ENCODE peak calls at places on chromosomes 13 and 19, in five cellular contexts. I is body of pancreas, C is bronchial epithelial cell, B is spleen, E is AG10803. G is an unnamed sample.

GRCh38 chr13:43848250-43848649 is 31.3 kb downstream of the CCDC122 start:
- DNase-seq in I (no peak), C (peak), B (no peak), E (peak), G (peak)

GRCh38 chr19:33191501-33191900 is 2.6 kb upstream of the LRP3 start:
- DNase-seq in I (no peak), C (no peak), B (peak), E (no peak), G (no peak)

GRCh38 chr13:31476266-31476665 is 263.1 kb upstream of the RXFP2 start:
- DNase-seq in I (no peak), C (no peak), B (no peak), E (peak), G (peak)

GRCh38 chr13:28421674-28422410 is 73.1 kb downstream of the FLT1 start:
- DNase-seq in I (no peak), C (no peak), B (no peak), E (no peak), G (no peak)

GRCh38 chr13:109784590-109785140 is 1.7 kb downstream of the IRS2 start:
- DNase-seq in I (peak), C (no peak), B (peak), E (peak), G (peak)

GRCh38 chr19:39160889-39161672 is 35.5 kb downstream of the PAK4 start:
- DNase-seq in I (no peak), C (peak), B (peak), E (peak), G (no peak)

GRCh38 chr13:111398196-111398595 is 77.8 kb downstream of the TEX29 start:
- DNase-seq in I (no peak), C (no peak), B (peak), E (no peak), G (no peak)

GRCh38 chr13:75195479-75196111 is 286.4 kb downstream of the TBC1D4 start:
- DNase-seq in I (no peak), C (no peak), B (no peak), E (no peak), G (peak)

GRCh38 chr19:8401981-8402411 is 11.1 kb upstream of the MARCHF2 start:
- DNase-seq in I (no peak), C (no peak), B (no peak), E (no peak), G (no peak)

GRCh38 chr13:33639158-33639557 is 178.8 kb upstream of the RFC3 start:
- DNase-seq in I (no peak), C (peak), B (no peak), E (peak), G (peak)

GRCh38 chr13:108902557-108903155 is 273.2 kb downstream of the MYO16 start:
- DNase-seq in I (no peak), C (peak), B (no peak), E (no peak), G (peak)

GRCh38 chr13:53250272-53250875 is 221.8 kb downstream of the OLFM4 start:
- DNase-seq in I (peak), C (peak), B (no peak), E (peak), G (peak)

GRCh38 chr13:77349365-77349764 is 22.5 kb upstream of the MYCBP2 start:
- DNase-seq in I (no peak), C (no peak), B (no peak), E (no peak), G (no peak)

GRCh38 chr19:41420101-41420880 is 6.9 kb downstream of the B3GNT8 start:
- DNase-seq in I (no peak), C (no peak), B (no peak), E (no peak), G (no peak)

GRCh38 chr19:42184401-42184861 is 33.0 kb downstream of the DEDD2 start:
- DNase-seq in I (peak), C (peak), B (peak), E (peak), G (peak)

GRCh38 chr19:48928164-48929005 is 5.1 kb upstream of the DHDH start:
- DNase-seq in I (no peak), C (peak), B (no peak), E (no peak), G (no peak)

GRCh38 chr13:98419786-98420559 is 156.9 kb downstream of the STK24 start:
- DNase-seq in I (peak), C (no peak), B (no peak), E (no peak), G (no peak)

GRCh38 chr13:50991624-50992610 is 82.3 kb downstream of the RNASEH2B start:
- DNase-seq in I (no peak), C (no peak), B (no peak), E (no peak), G (no peak)

GRCh38 chr19:45391346-45391745 is 13.5 kb downstream of the PPP1R13L start:
- DNase-seq in I (no peak), C (no peak), B (no peak), E (no peak), G (peak)

GRCh38 chr13:112679381-112679780 is 10.5 kb upstream of the ATP11A start:
- DNase-seq in I (no peak), C (no peak), B (no peak), E (no peak), G (no peak)

GRCh38 chr19:12838182-12838890 is at the start of gene MAST1:
- DNase-seq in I (peak), C (no peak), B (peak), E (no peak), G (no peak)

GRCh38 chr13:25046985-25047660 is 48.8 kb upstream of the PABPC3 start:
- DNase-seq in I (no peak), C (peak), B (peak), E (peak), G (peak)

GRCh38 chr13:36345438-36346221 is 564 bp downstream of the SPART start:
- DNase-seq in I (peak), C (peak), B (peak), E (peak), G (peak)

GRCh38 chr13:106535552-106536243 is at the start of gene EFNB2:
- DNase-seq in I (peak), C (peak), B (peak), E (peak), G (peak)

DNA sequence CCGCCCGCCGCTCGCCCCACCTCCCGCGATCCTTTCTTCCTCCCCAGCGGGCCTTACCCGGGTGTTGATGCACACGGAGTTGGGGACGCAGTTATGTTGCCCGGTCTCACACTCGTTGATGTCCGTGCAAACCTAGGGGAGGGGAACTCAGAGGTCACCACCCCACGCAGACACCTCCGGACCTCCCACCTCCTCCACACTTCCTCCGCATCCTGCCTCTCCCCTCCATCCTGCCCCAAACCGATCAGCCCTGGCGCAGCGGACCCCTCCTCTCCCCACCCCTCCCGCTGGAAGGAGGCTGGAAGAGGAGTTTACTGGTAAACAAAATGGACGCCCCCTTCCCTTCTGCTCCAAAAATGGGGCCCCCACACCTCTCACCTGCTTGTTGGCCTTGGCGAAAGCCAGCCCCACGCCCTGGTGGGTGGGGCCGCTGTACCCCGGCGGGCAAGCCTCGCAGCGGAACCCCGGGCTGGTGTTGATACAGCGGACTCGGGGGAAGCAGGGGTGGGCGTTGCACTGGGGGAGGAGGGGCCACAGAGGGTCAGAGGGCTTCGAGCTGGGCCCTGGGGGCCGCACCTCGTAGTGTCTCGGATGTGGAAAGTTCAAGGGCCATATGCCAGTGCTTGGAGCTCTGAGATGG is 2.2 kb downstream of the COMP start:
- DNase-seq in I (no peak), C (no peak), B (no peak), E (no peak), G (no peak)
- H3K4me3 ChIP-seq in I (no peak), C (no peak), B (peak), E (no peak), G (no peak)

GRCh38 chr19:1035998-1036621 is 3.8 kb upstream of the ABCA7 start:
- DNase-seq in I (no peak), C (no peak), B (peak), E (no peak), G (no peak)
- TF ChIP-seq CTCF in I (no peak), C (no peak), B (no peak), E (peak), G (peak)

GRCh38 chr13:39596685-39597084 is 6.3 kb downstream of the LHFPL6 start:
- DNase-seq in I (no peak), C (no peak), B (no peak), E (no peak), G (no peak)
- H3K4me3 ChIP-seq in I (no peak), C (no peak), B (no peak), E (no peak), G (no peak)

DNA sequence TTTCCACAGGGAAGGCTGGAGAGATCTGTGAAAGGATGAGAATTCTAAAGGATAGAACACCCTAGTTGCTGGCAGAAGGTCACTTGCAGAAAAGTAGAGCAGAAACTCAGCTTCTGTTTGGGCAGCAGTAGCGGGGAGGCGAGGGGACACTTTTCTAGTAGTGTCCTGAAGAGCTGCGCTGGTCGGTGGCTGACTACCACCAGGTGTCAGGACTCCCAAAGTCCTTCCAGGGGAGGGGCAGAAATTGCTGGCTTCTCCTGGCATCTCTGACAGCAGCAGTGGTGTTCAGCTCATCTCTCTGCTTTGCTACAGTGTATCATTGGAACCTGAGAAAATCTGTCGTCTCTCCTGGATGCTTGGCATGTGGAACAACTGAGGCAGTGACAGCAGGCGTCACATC is 120.9 kb downstream of the ZDHHC20 start:
- DNase-seq in I (no peak), C (no peak), B (no peak), E (no peak), G (no peak)
- TF ChIP-seq CTCF in I (no peak), C (no peak), B (no peak), E (peak), G (no peak)

GRCh38 chr19:47225746-47226425 is 5.1 kb downstream of the BBC3 start:
- DNase-seq in I (peak), C (peak), B (peak), E (peak), G (peak)
- H3K4me3 ChIP-seq in I (no peak), C (peak), B (peak), E (peak), G (peak)

DNA sequence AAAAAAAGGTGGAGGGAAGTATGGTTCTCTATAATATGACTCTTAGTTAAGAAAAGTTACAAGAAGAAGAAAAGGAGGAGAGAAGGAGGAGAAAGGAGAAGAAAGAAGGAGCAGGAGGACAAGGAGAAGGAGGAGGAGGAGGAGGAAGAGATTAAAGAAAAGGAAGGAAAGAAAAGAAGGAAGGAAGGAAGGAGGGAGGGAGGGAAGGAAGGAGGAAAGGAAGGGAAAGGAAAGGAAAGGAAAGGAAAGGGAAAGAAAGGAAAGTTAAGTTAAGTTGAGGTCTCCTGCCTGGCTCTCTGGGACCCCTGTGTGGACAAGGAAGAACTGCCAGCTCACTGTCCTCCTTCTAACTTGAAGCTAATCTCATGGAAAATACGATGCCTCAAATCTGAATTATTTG is 429.5 kb downstream of the TSHZ3 start:
- DNase-seq in I (no peak), C (no peak), B (no peak), E (no peak), G (no peak)
- TF ChIP-seq CTCF in I (no peak), C (no peak), B (no peak), E (no peak), G (no peak)

DNA sequence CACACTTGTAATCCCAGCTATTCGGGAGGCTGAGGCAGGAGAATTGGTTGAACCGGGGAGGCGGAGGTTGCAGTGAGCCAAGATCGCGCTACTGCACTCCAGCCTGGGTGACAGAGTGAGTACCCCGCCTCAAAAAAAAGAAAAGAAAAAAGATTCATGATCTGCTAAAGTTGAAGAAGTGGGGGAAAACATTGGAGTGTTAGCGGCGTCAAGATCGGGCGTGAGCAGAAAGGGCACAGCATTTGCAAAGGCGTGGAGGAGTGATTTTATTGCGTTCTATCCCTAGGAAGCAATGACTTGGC is 874 bp upstream of the DNM2 start:
- DNase-seq in I (no peak), C (no peak), B (no peak), E (no peak), G (no peak)
- H3K4me3 ChIP-seq in I (no peak), C (peak), B (peak), E (peak), G (peak)

G was measured in choroid plexus epithelial cell.